ENCODE peak calls at places on chromosome 19, in eight cellular contexts. E, W, O, P, U, N, Q and D are unnamed samples.

GRCh38 chr19:56476671-56477428 is at the start of gene ZNF667:
- DNase-seq in E (peak), W (no peak), O (no peak), P (no peak), U (peak), N (peak), Q (no peak), D (peak)

GRCh38 chr19:17538684-17539287 is 16.7 kb upstream of the COLGALT1 start:
- DNase-seq in E (no peak), W (no peak), O (no peak), P (no peak), U (no peak), N (no peak), Q (no peak), D (no peak)

GRCh38 chr19:18500820-18501219 is 21.1 kb downstream of the ELL start:
- DNase-seq in E (no peak), W (no peak), O (peak), P (peak), U (no peak), N (no peak), Q (no peak), D (peak)

GRCh38 chr19:39428309-39429112 is 7.2 kb downstream of the RPS16 start:
- DNase-seq in E (peak), W (peak), O (peak), P (peak), U (peak), N (peak), Q (no peak), D (peak)

GRCh38 chr19:39937094-39937493 is 2.7 kb upstream of the FCGBP start:
- DNase-seq in E (no peak), W (no peak), O (no peak), P (no peak), U (no peak), N (no peak), Q (no peak), D (no peak)

GRCh38 chr19:47275866-47276461 is 1.3 kb downstream of the INAFM1 start:
- DNase-seq in E (peak), W (no peak), O (peak), P (peak), U (no peak), N (peak), Q (no peak), D (no peak)

GRCh38 chr19:49506575-49507105 is 5.8 kb upstream of the FCGRT start:
- DNase-seq in E (no peak), W (peak), O (no peak), P (no peak), U (peak), N (no peak), Q (peak), D (peak)

GRCh38 chr19:31181535-31181934 is 167.7 kb downstream of the TSHZ3 start:
- DNase-seq in E (no peak), W (no peak), O (no peak), P (no peak), U (no peak), N (no peak), Q (no peak), D (no peak)

GRCh38 chr19:46376241-46377153 is 29.6 kb downstream of the PPP5C start:
- DNase-seq in E (peak), W (no peak), O (peak), P (no peak), U (no peak), N (no peak), Q (no peak), D (peak)

GRCh38 chr19:16795042-16795441 is 34.2 kb upstream of the SIN3B start:
- DNase-seq in E (no peak), W (no peak), O (no peak), P (no peak), U (no peak), N (no peak), Q (no peak), D (no peak)

GRCh38 chr19:7925171-7925837 is 631 bp downstream of the CTXN1 start:
- DNase-seq in E (peak), W (peak), O (peak), P (peak), U (peak), N (peak), Q (peak), D (peak)

GRCh38 chr19:42762782-42763181 is 2.7 kb downstream of the PSG8 start:
- DNase-seq in E (no peak), W (no peak), O (no peak), P (no peak), U (no peak), N (no peak), Q (no peak), D (no peak)

DNA sequence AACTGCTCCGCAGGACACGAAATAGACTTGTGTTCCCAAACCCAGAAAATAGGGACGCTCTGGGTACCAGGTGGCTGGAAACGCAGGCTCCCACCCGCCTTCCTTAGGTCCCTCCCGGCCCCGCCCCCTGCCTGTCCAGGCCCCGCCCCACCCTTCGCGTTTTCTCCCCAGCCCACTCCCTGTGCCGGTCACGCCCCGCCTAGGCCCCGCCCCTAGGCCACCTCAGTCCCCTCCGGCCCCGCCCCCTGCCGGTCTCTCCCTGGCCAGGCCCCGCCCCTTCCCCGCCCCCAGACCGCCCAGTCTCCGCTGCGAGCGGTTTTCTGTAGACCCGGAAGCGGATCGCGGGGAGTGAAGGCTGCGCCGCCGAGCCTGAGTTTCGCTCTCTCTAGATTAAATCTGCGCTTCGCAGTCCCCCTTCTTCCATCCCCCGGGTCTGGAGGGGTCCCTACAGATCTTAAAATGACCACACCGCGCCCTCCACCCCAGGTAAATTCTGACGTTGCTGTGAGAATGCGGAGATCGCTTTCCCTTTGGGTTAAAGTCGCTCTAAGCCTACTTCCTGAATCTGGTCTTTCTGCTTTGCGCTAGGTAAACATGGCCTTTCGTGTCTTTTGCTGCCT is 3.7 kb upstream of the ZNF665 start:
- DNase-seq in E (peak), W (peak), O (peak), P (peak), U (peak), N (peak), Q (peak), D (peak)
- TF ChIP-seq POLR2A in E (peak), W (peak), O (peak), P (peak), U (peak), N (peak), Q (peak), D (peak)

GRCh38 chr19:51470966-51471365 is 7.4 kb upstream of the CEACAM18 start:
- DNase-seq in E (no peak), W (no peak), O (no peak), P (no peak), U (no peak), N (no peak), Q (no peak), D (no peak)

GRCh38 chr19:51469629-51470028 is 8.7 kb upstream of the CEACAM18 start:
- DNase-seq in E (no peak), W (no peak), O (no peak), P (no peak), U (no peak), N (no peak), Q (no peak), D (no peak)

GRCh38 chr19:51469162-51469561 is 9.2 kb upstream of the CEACAM18 start:
- DNase-seq in E (no peak), W (no peak), O (peak), P (no peak), U (no peak), N (no peak), Q (no peak), D (no peak)

GRCh38 chr19:51468545-51468920 is 9.8 kb upstream of the CEACAM18 start:
- DNase-seq in E (no peak), W (no peak), O (peak), P (no peak), U (no peak), N (no peak), Q (no peak), D (no peak)

DNA sequence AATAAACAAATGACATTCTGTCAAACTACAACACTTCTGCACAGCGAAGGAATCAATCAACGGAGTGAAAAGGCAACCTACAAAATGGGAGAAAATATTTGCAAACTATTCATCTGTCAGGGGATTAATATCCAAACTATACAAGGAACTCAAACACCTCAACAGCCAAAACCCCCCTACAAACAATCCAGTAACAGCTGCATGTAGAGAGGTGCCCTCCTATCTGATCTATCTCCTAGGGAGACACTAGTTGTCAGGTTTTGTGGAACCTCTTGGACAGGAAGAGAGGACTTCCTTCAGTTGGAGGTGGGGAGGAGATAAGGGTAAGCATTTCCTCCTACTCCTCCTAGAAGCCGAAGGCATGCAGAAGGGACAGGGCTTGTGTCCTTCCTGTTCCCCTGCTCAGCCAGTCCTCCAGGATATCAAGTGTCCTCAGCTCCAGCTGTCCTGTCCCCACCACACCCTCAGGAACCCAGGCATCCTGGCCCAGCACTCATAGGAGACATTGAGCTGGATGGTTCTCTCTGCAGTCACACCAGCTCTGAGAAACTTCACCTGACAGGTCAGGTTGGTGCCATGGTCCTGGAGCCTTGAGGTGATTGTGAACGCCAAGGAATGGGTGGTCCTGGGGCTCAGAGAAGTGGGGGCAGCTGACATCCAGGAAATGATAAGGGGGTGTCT is 9.8 kb upstream of the SIGLEC8 start:
- DNase-seq in E (no peak), W (no peak), O (peak), P (no peak), U (no peak), N (no peak), Q (no peak), D (no peak)
- TF ChIP-seq POLR2A in E (no peak), W (no peak), O (no peak), P (no peak), U (no peak), N (no peak), Q (no peak), D (no peak)

DNA sequence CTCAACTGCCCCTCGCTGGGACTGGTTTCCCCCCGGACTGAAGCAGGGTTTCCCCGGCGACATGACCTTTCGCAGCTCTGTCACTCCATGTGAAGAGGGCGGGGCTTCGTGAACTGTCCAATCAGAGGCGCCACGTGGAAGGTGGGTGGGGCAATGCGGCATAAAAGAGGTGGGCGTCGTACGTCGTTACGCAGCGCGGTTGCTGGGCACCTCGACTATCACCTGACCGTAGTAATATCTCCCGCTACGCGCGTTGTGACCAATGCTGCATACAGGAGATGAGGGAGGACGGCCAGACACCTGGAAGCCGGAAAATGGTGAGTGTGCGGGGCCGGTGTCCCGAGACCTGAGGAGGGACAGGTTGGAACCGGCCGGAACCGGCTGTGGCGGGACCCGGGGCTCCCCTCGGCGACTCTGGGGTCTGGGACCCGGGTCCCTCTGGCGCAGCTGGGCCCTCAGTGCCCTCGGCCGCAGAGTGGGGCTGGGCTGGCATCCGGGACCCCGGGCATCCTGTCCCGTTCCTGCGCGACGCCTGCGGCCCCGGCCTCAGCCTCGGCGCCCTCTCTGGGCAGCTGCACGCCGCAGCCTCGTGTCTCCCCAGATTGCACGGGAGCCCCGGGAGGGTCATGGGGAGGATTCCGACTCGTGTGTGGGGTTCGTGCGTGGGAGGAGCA is 32.1 kb downstream of the ZNF136 start:
- DNase-seq in E (peak), W (peak), O (peak), P (peak), U (no peak), N (peak), Q (no peak), D (peak)
- TF ChIP-seq POLR2A in E (peak), W (peak), O (peak), P (peak), U (no peak), N (no peak), Q (no peak), D (peak)

DNA sequence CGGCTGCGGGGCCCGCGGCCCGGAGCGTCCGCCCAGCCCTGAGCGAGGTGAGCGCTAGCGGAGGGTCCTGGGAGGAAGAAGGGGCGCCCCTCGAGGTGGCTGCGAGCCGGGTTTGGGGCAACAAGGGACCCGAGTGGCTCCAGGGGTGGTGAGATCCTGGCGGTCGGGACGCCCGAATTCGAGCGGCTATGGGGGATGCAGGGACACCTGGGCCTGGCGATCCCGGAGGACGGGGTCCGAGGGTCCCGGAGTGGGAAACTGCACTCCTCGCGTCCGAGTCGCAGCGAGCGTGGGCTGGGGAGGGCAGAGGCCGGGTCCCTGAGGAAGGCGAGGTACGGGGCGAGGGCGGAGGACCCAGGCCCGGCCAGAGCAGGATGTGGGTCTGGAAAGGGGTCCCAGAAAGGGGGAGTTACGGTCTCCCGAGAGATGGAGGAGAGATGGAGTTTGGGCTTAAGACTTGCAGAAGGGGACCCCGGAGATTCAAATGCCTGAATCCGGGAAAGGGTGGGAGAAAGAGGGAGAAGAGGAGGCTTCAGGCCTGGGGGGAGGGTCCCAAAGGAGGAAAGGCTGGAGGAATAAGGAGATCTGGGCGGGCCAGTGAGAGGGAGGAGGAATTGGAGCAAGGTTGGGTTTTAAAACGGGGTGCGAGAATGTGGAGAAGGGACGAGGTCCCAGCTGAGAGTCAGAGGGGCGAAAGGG is 542 bp downstream of the CACNG7 start:
- DNase-seq in E (no peak), W (no peak), O (no peak), P (no peak), U (no peak), N (no peak), Q (no peak), D (no peak)
- TF ChIP-seq POLR2A in E (no peak), W (no peak), O (no peak), P (no peak), U (no peak), N (no peak), Q (no peak), D (no peak)

GRCh38 chr19:2701361-2702169 is 929 bp downstream of the GNG7 start:
- DNase-seq in E (no peak), W (no peak), O (no peak), P (no peak), U (no peak), N (no peak), Q (no peak), D (no peak)

GRCh38 chr19:2703691-2704216 is 1.3 kb upstream of the GNG7 start:
- DNase-seq in E (no peak), W (no peak), O (no peak), P (no peak), U (no peak), N (no peak), Q (no peak), D (no peak)

GRCh38 chr19:2700660-2701360 is 1.7 kb downstream of the GNG7 start:
- DNase-seq in E (no peak), W (no peak), O (no peak), P (no peak), U (no peak), N (no peak), Q (no peak), D (no peak)

GRCh38 chr19:2703077-2703437 is 563 bp upstream of the GNG7 start:
- DNase-seq in E (no peak), W (no peak), O (no peak), P (no peak), U (no peak), N (no peak), Q (no peak), D (no peak)

DNA sequence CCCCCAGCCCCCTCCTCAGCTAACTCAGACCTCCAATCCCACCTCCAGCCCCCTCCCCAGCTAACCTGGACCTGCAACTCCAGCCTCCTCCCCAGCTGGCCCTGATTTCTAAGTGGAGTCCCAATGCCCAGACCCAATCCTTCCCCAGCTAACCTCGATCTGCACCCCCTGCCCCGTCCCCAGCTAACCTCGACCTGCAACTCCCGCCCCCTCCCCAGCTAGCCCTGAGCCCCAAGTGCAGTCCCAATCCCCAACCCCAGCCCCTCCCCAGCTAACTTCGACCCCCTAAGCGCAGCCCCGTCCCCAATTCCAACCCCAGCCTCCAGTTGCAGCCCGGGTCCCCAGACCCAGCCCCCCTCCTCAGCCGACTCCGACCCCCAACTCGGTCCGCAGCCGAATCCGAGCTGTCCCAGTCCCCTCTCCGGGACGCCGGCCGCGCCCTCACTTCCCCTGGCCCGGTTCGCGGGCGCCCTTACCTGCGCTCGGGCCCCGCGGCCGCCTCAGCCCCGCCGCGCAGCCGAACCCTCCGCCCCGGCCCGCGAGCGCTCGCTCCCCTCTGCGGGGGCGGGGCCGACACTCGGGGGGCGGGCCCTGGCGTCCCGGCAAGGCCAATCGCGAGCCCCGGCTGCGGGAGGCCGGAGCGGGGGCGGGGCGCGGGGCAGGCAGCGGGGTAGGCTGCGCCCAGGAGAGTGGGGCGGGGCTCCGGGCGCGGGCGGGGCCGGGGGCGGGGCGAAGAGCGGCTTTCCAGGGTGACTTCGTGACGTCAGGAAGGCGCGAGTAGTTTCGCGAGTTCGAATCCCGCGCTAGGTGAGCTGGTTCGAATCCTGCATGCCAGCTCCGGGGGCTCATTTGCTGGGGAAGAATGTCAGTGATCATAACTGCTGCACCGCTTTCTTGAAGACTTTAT is at the start of gene GNG7:
- DNase-seq in E (peak), W (peak), O (peak), P (peak), U (peak), N (peak), Q (peak), D (peak)
- TF ChIP-seq POLR2A in E (peak), W (peak), O (no peak), P (peak), U (peak), N (no peak), Q (peak), D (peak)

DNA sequence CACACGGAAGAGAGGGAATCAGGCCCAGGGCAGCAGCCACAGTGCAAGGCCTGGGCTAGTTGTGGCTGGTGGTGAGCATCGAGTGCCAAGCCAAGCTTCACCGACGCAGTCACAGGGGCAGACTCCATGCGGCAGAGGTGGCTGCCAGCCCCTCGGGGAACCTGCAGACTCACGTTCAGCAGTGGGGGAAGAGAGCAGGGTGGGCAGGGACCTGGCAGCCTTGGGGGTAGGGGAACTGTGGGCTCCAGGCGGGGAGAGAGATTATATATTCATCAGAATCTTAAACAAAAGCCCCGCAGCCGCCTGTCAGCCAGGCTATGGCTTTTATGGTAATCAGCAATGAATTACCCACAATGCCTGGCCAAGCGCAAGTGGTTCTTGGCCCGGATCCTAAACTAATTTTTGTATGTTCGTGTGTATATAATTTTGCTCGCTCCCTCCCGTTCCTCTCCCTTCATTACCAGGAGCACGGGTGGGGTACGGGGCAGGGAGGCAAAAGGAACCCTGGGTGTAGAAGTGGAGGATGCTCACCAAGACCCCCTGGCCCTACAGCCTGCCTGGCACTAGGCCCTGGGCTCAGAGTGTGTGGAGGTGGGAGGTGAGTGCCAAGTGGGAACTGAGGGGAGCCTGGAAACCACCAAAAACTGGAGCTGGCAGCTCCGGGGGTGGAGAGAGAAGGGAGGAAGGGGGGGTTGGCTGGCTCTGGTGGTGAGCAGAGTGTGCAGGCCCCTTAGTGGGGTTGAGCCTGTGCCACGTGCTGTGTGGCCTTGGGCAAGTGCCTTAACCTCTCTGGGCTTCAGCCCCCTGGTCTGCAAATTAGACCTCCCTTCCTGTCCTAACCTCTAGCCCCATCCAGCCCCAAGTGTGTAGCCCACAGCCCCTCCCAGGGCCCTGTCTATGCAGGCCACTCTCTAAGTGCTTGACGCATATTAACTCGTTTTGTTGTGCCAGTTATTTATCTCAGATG is 31.9 kb downstream of the PTPRS start:
- DNase-seq in E (no peak), W (peak), O (peak), P (peak), U (no peak), N (peak), Q (no peak), D (peak)
- TF ChIP-seq POLR2A in E (peak), W (peak), O (peak), P (peak), U (peak), N (peak), Q (peak), D (peak)